ENCODE peak calls at places on chromosomes 3 and 15, in seven cellular contexts. One of them, this sample, is unnamed.

GRCh38 chr3:138493804-138494606 is 59.6 kb downstream of the ESYT3 start:
- DNase-seq in pancreas: no peak
- DNase-seq in ascending aorta: no peak
- DNase-seq in dorsolateral prefrontal cortex: no peak
- DNase-seq in GM23338: no peak
- DNase-seq in neural crest cell: no peak
- DNase-seq in testis: no peak
- DNase-seq in this sample: no peak

GRCh38 chr3:40524222-40524570 is 564 bp upstream of the ZNF621 start:
- DNase-seq in pancreas: no peak
- DNase-seq in ascending aorta: no peak
- DNase-seq in GM23338: no peak
- DNase-seq in testis: no peak
- DNase-seq in dorsolateral prefrontal cortex: no peak
- DNase-seq in neural crest cell: no peak
- DNase-seq in this sample: no peak

GRCh38 chr15:78302579-78302978 is 3.2 kb upstream of the SKIC8 start:
- DNase-seq in testis: no peak
- DNase-seq in pancreas: no peak
- DNase-seq in neural crest cell: no peak
- DNase-seq in ascending aorta: no peak
- DNase-seq in GM23338: no peak
- DNase-seq in dorsolateral prefrontal cortex: no peak
- DNase-seq in this sample: no peak

GRCh38 chr3:168467085-168467714 is 371.5 kb upstream of the GOLIM4 start:
- DNase-seq in neural crest cell: no peak
- DNase-seq in pancreas: no peak
- DNase-seq in ascending aorta: no peak
- DNase-seq in GM23338: peak
- DNase-seq in dorsolateral prefrontal cortex: no peak
- DNase-seq in testis: peak
- DNase-seq in this sample: no peak

GRCh38 chr3:112136959-112137693 is 4.1 kb upstream of the GCSAM start:
- DNase-seq in ascending aorta: no peak
- DNase-seq in testis: peak
- DNase-seq in GM23338: peak
- DNase-seq in dorsolateral prefrontal cortex: no peak
- DNase-seq in neural crest cell: peak
- DNase-seq in pancreas: no peak
- DNase-seq in this sample: no peak

GRCh38 chr3:133124511-133124910 is 86.3 kb downstream of the TMEM108 start:
- DNase-seq in ascending aorta: no peak
- DNase-seq in testis: no peak
- DNase-seq in GM23338: no peak
- DNase-seq in neural crest cell: no peak
- DNase-seq in dorsolateral prefrontal cortex: no peak
- DNase-seq in pancreas: peak
- DNase-seq in this sample: no peak

GRCh38 chr15:91967935-91968605 is 114.6 kb downstream of the SLCO3A1 start:
- DNase-seq in ascending aorta: no peak
- DNase-seq in pancreas: no peak
- DNase-seq in GM23338: no peak
- DNase-seq in testis: no peak
- DNase-seq in dorsolateral prefrontal cortex: no peak
- DNase-seq in neural crest cell: no peak
- DNase-seq in this sample: no peak

GRCh38 chr15:43329222-43329959 is 982 bp downstream of the LCMT2 start:
- DNase-seq in ascending aorta: no peak
- DNase-seq in testis: peak
- DNase-seq in pancreas: peak
- DNase-seq in dorsolateral prefrontal cortex: no peak
- DNase-seq in GM23338: peak
- DNase-seq in neural crest cell: peak
- DNase-seq in this sample: no peak

GRCh38 chr15:56918907-56919707 is 663 bp downstream of the TCF12 start:
- DNase-seq in pancreas: peak
- DNase-seq in testis: peak
- DNase-seq in GM23338: peak
- DNase-seq in neural crest cell: peak
- DNase-seq in ascending aorta: no peak
- DNase-seq in dorsolateral prefrontal cortex: no peak
- DNase-seq in this sample: no peak

GRCh38 chr3:185066251-185066650 is 86.6 kb downstream of the C3orf70 start:
- DNase-seq in neural crest cell: no peak
- DNase-seq in ascending aorta: no peak
- DNase-seq in pancreas: no peak
- DNase-seq in GM23338: no peak
- DNase-seq in testis: no peak
- DNase-seq in dorsolateral prefrontal cortex: no peak
- DNase-seq in this sample: no peak

GRCh38 chr3:136949708-136950107 is 8.1 kb upstream of the IL20RB start:
- DNase-seq in ascending aorta: no peak
- DNase-seq in GM23338: no peak
- DNase-seq in dorsolateral prefrontal cortex: no peak
- DNase-seq in testis: no peak
- DNase-seq in pancreas: no peak
- DNase-seq in neural crest cell: no peak
- DNase-seq in this sample: no peak

GRCh38 chr15:32120577-32121465 is 90.5 kb downstream of the CHRNA7 start:
- DNase-seq in GM23338: no peak
- DNase-seq in pancreas: no peak
- DNase-seq in neural crest cell: no peak
- DNase-seq in ascending aorta: no peak
- DNase-seq in dorsolateral prefrontal cortex: no peak
- DNase-seq in testis: no peak
- DNase-seq in this sample: no peak

GRCh38 chr15:97688177-97688576 is 272.3 kb upstream of the ARRDC4 start:
- DNase-seq in testis: no peak
- DNase-seq in neural crest cell: no peak
- DNase-seq in dorsolateral prefrontal cortex: no peak
- DNase-seq in pancreas: no peak
- DNase-seq in GM23338: no peak
- DNase-seq in ascending aorta: no peak
- DNase-seq in this sample: no peak

GRCh38 chr15:90287096-90287495 is 21.6 kb downstream of the NGRN start:
- DNase-seq in testis: no peak
- DNase-seq in dorsolateral prefrontal cortex: no peak
- DNase-seq in neural crest cell: no peak
- DNase-seq in pancreas: no peak
- DNase-seq in ascending aorta: no peak
- DNase-seq in GM23338: peak
- DNase-seq in this sample: no peak

DNA sequence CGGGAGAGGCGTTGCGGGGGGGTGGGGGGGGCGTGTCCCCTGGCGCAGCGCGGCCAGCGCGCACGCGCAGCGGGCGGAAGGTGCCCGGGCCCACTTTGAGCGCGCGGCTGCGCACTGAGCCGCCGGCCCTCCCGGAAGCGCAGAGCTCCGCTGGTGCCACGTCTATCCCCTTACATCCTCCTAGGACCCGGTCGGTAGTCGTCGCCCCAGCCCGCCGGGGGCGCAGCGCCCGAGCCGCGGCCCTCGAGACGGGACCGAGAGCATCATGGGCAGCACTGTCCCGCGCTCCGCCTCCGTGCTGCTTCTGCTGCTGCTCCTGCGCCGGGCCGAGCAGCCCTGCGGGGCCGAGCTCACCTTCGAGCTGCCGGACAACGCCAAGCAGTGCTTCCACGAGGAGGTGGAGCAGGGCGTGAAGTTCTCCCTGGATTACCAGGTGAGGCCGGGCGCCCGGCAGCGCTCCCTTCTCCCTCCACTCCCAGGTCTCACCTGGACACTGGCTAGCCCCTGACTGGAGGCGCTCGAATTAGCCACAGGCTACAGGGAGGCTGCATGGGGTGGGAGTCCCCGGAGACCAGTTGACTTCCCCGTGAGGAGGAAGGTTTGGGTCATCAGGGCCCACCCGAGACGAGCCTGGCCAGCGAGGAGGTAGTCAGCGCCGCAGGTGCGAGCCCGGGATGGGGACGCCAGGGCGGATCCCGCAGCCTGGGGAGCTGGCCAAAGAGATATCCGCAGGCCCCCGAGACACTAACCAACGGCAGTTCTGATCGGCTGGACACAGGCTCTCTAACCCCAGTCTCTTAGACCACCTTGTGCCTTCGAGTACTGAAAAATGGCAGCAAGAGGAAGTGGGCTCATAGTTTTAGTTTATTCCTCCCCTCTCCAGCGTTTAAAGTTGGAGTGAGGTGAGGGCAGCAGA is at the start of gene TMED3:
- DNase-seq in GM23338: peak
- DNase-seq in dorsolateral prefrontal cortex: peak
- DNase-seq in ascending aorta: no peak
- DNase-seq in neural crest cell: peak
- DNase-seq in testis: peak
- DNase-seq in pancreas: peak
- DNase-seq in this sample: peak
- TF ChIP-seq CTCF in GM23338: no peak
- TF ChIP-seq CTCF in dorsolateral prefrontal cortex: peak
- TF ChIP-seq CTCF in ascending aorta: no peak
- TF ChIP-seq CTCF in neural crest cell: peak
- TF ChIP-seq CTCF in testis: no peak
- TF ChIP-seq CTCF in pancreas: no peak
- TF ChIP-seq CTCF in this sample: peak

GRCh38 chr3:48446425-48447193 is at the start of gene ATRIP:
- DNase-seq in ascending aorta: no peak
- DNase-seq in pancreas: peak
- DNase-seq in testis: peak
- DNase-seq in GM23338: peak
- DNase-seq in dorsolateral prefrontal cortex: peak
- DNase-seq in neural crest cell: peak
- DNase-seq in this sample: peak
- TF ChIP-seq CTCF in ascending aorta: no peak
- TF ChIP-seq CTCF in pancreas: no peak
- TF ChIP-seq CTCF in testis: no peak
- TF ChIP-seq CTCF in GM23338: no peak
- TF ChIP-seq CTCF in dorsolateral prefrontal cortex: peak
- TF ChIP-seq CTCF in neural crest cell: no peak
- TF ChIP-seq CTCF in this sample: peak

DNA sequence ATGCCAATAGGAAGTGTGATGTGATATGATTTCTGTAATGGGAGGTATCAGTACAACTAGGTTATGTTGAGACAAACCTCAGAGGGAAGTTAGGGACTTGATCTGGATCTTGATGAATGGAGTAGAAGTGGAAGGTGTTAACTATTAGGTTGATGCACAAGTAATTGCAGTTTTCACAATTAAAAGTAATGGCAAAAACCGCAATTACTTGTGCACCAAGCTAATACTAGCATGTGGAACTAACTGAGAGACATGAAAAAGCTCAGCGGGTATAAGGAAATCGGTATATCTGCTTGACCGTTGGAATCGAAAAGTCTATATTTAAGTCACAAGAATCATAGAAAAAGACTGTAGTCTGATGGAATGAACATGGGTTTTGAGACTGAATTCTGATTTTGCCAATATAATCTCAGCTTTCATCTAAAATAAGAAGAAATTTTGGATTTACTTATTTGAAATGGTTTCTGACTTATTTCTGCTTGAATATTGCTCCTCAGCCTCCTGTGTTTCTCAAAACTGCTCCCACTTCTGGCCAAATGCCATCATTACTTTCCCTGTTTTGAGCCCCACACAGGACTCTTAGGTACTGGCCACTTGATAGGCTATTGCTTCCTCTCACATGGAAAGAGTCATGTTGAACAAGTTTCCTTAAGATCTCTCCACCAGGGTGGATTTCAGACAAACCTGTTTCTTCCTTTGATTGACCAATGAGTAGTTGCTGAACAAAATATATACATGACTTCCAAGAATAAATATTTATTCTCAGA is 271.5 kb upstream of the COL8A1 start:
- DNase-seq in dorsolateral prefrontal cortex: no peak
- DNase-seq in pancreas: no peak
- DNase-seq in GM23338: peak
- DNase-seq in neural crest cell: no peak
- DNase-seq in ascending aorta: no peak
- DNase-seq in testis: no peak
- DNase-seq in this sample: no peak
- TF ChIP-seq CTCF in dorsolateral prefrontal cortex: no peak
- TF ChIP-seq CTCF in pancreas: no peak
- TF ChIP-seq CTCF in GM23338: peak
- TF ChIP-seq CTCF in neural crest cell: peak
- TF ChIP-seq CTCF in ascending aorta: no peak
- TF ChIP-seq CTCF in testis: no peak
- TF ChIP-seq CTCF in this sample: peak

GRCh38 chr15:35910227-35910626 is 364.3 kb upstream of the DPH6 start:
- DNase-seq in GM23338: no peak
- DNase-seq in pancreas: no peak
- DNase-seq in neural crest cell: no peak
- DNase-seq in ascending aorta: no peak
- DNase-seq in testis: no peak
- DNase-seq in dorsolateral prefrontal cortex: no peak
- DNase-seq in this sample: no peak

GRCh38 chr15:35911052-35911780 is 365.3 kb upstream of the DPH6 start:
- DNase-seq in dorsolateral prefrontal cortex: no peak
- DNase-seq in GM23338: no peak
- DNase-seq in pancreas: peak
- DNase-seq in testis: no peak
- DNase-seq in neural crest cell: no peak
- DNase-seq in ascending aorta: no peak
- DNase-seq in this sample: no peak

GRCh38 chr15:35909414-35909813 is 363.4 kb upstream of the DPH6 start:
- DNase-seq in GM23338: no peak
- DNase-seq in dorsolateral prefrontal cortex: no peak
- DNase-seq in ascending aorta: no peak
- DNase-seq in neural crest cell: no peak
- DNase-seq in pancreas: no peak
- DNase-seq in testis: no peak
- DNase-seq in this sample: no peak

GRCh38 chr15:35914573-35914972 is 368.6 kb upstream of the DPH6 start:
- DNase-seq in ascending aorta: no peak
- DNase-seq in pancreas: no peak
- DNase-seq in neural crest cell: no peak
- DNase-seq in testis: no peak
- DNase-seq in GM23338: no peak
- DNase-seq in dorsolateral prefrontal cortex: no peak
- DNase-seq in this sample: no peak

GRCh38 chr15:35912196-35912595 is 366.2 kb upstream of the DPH6 start:
- DNase-seq in pancreas: no peak
- DNase-seq in GM23338: peak
- DNase-seq in dorsolateral prefrontal cortex: no peak
- DNase-seq in testis: no peak
- DNase-seq in ascending aorta: no peak
- DNase-seq in neural crest cell: no peak
- DNase-seq in this sample: no peak
- TF ChIP-seq CTCF in pancreas: no peak
- TF ChIP-seq CTCF in GM23338: peak
- TF ChIP-seq CTCF in dorsolateral prefrontal cortex: peak
- TF ChIP-seq CTCF in testis: no peak
- TF ChIP-seq CTCF in ascending aorta: peak
- TF ChIP-seq CTCF in neural crest cell: no peak
- TF ChIP-seq CTCF in this sample: peak